ENCODE peak calls at places on chromosomes 6 and 20, in five cellular contexts. One of them, this sample, is unnamed.

GRCh38 chr6:112216699-112217551 is 37.4 kb downstream of the LAMA4 start:
- DNase-seq in fibroblast of lung: peak; percentile 89
- DNase-seq in neural crest cell: no peak
- DNase-seq in uterus: no peak
- DNase-seq in heart left ventricle: no peak
- DNase-seq in this sample: no peak

GRCh38 chr6:157461000-157461915 is 80.3 kb downstream of the ZDHHC14 start:
- DNase-seq in fibroblast of lung: no peak
- DNase-seq in neural crest cell: no peak
- DNase-seq in uterus: no peak
- DNase-seq in heart left ventricle: no peak
- DNase-seq in this sample: no peak

GRCh38 chr6:3513416-3513815 is 56.6 kb upstream of the SLC22A23 start:
- DNase-seq in fibroblast of lung: no peak
- DNase-seq in neural crest cell: no peak
- DNase-seq in uterus: no peak
- DNase-seq in heart left ventricle: no peak
- DNase-seq in this sample: no peak

GRCh38 chr6:160134779-160135547 is 13.3 kb downstream of the SLC22A1 start:
- DNase-seq in fibroblast of lung: no peak
- DNase-seq in neural crest cell: no peak
- DNase-seq in uterus: no peak
- DNase-seq in heart left ventricle: no peak
- DNase-seq in this sample: no peak

GRCh38 chr6:41072836-41073202 is at the start of gene NFYA:
- DNase-seq in fibroblast of lung: peak; percentile 100
- DNase-seq in neural crest cell: no peak
- DNase-seq in uterus: no peak
- DNase-seq in heart left ventricle: no peak
- DNase-seq in this sample: no peak

GRCh38 chr20:14337400-14338171 is at the start of gene FLRT3:
- DNase-seq in fibroblast of lung: peak; percentile 97
- DNase-seq in neural crest cell: peak; percentile 71
- DNase-seq in uterus: peak; percentile 86
- DNase-seq in heart left ventricle: peak; percentile 66
- DNase-seq in this sample: peak; percentile 67

GRCh38 chr20:10249048-10249770 is 30.6 kb downstream of the SNAP25 start:
- DNase-seq in fibroblast of lung: no peak
- DNase-seq in neural crest cell: no peak
- DNase-seq in uterus: no peak
- DNase-seq in heart left ventricle: no peak
- DNase-seq in this sample: no peak

GRCh38 chr20:22576273-22576672 is 8.1 kb downstream of the FOXA2 start:
- DNase-seq in fibroblast of lung: no peak
- DNase-seq in neural crest cell: no peak
- DNase-seq in uterus: no peak
- DNase-seq in heart left ventricle: no peak
- DNase-seq in this sample: no peak

GRCh38 chr6:25311251-25311910 is 32.2 kb downstream of the CARMIL1 start:
- DNase-seq in fibroblast of lung: peak; percentile 54
- DNase-seq in neural crest cell: no peak
- DNase-seq in uterus: no peak
- DNase-seq in heart left ventricle: no peak
- DNase-seq in this sample: no peak

GRCh38 chr6:114342086-114342825 is 567 bp downstream of the HS3ST5 start:
- DNase-seq in fibroblast of lung: no peak
- DNase-seq in neural crest cell: peak; percentile 6
- DNase-seq in uterus: no peak
- DNase-seq in heart left ventricle: no peak
- DNase-seq in this sample: peak; percentile 15

GRCh38 chr6:143843689-143844405 is 709 bp downstream of the LTV1 start:
- DNase-seq in fibroblast of lung: peak; percentile 8
- DNase-seq in neural crest cell: no peak
- DNase-seq in uterus: no peak
- DNase-seq in heart left ventricle: no peak
- DNase-seq in this sample: no peak

GRCh38 chr20:48340915-48341314 is 486.9 kb downstream of the PREX1 start:
- DNase-seq in fibroblast of lung: no peak
- DNase-seq in neural crest cell: no peak
- DNase-seq in uterus: no peak
- DNase-seq in heart left ventricle: no peak
- DNase-seq in this sample: no peak

GRCh38 chr6:158706369-158706982 is 56.6 kb downstream of the SYTL3 start:
- DNase-seq in fibroblast of lung: peak; percentile 64
- DNase-seq in neural crest cell: peak; percentile 39
- DNase-seq in uterus: peak; percentile 74
- DNase-seq in heart left ventricle: peak; percentile 78
- DNase-seq in this sample: no peak

GRCh38 chr6:119575721-119576120 is 226.2 kb upstream of the MAN1A1 start:
- DNase-seq in fibroblast of lung: peak; percentile 9
- DNase-seq in neural crest cell: no peak
- DNase-seq in uterus: no peak
- DNase-seq in heart left ventricle: no peak
- DNase-seq in this sample: no peak

GRCh38 chr6:90890681-90891337 is 303.9 kb upstream of the MAP3K7 start:
- DNase-seq in fibroblast of lung: no peak
- DNase-seq in neural crest cell: no peak
- DNase-seq in uterus: no peak
- DNase-seq in heart left ventricle: no peak
- DNase-seq in this sample: no peak

GRCh38 chr6:90893385-90893784 is 306.5 kb upstream of the MAP3K7 start:
- DNase-seq in fibroblast of lung: no peak
- DNase-seq in neural crest cell: no peak
- DNase-seq in uterus: no peak
- DNase-seq in heart left ventricle: no peak
- DNase-seq in this sample: no peak

GRCh38 chr6:90891338-90891715 is 304.5 kb upstream of the MAP3K7 start:
- DNase-seq in fibroblast of lung: no peak
- DNase-seq in neural crest cell: no peak
- DNase-seq in uterus: no peak
- DNase-seq in heart left ventricle: no peak
- DNase-seq in this sample: no peak

GRCh38 chr6:90894285-90895144 is 307.6 kb upstream of the MAP3K7 start:
- DNase-seq in fibroblast of lung: no peak
- DNase-seq in neural crest cell: no peak
- DNase-seq in uterus: no peak
- DNase-seq in heart left ventricle: no peak
- DNase-seq in this sample: no peak

DNA sequence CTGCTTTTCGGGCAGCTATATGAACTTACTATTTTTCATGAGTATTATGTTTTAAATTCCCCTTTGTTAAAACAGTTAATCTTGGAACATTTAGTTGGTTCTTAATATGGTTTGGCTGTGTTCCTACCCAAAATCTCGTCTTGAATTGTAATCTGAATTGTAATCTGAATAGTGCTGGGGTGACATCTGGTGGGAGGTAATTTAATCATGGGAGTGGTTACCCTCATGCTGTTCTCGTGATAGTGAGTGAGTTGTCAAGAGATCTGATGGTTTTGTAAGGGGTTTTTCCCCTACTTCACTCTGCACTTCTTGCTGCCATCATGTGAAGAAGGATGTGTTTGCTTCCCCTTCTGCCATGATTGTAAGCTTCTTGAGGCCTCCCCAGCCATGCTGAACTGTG is 305.4 kb upstream of the MAP3K7 start:
- DNase-seq in fibroblast of lung: no peak
- DNase-seq in neural crest cell: no peak
- DNase-seq in uterus: no peak
- DNase-seq in heart left ventricle: no peak
- DNase-seq in this sample: no peak
- TF ChIP-seq CTCF in fibroblast of lung: no peak
- TF ChIP-seq CTCF in neural crest cell: no peak
- TF ChIP-seq CTCF in uterus: no peak
- TF ChIP-seq CTCF in heart left ventricle: peak; percentile 6
- TF ChIP-seq CTCF in this sample: no peak

GRCh38 chr6:32829495-32829894 is 9.0 kb downstream of the TAP2 start:
- DNase-seq in fibroblast of lung: no peak
- DNase-seq in neural crest cell: no peak
- DNase-seq in uterus: no peak
- DNase-seq in heart left ventricle: no peak
- DNase-seq in this sample: no peak

GRCh38 chr6:32826996-32827395 is 10.2 kb upstream of the HLA-DOB start:
- DNase-seq in fibroblast of lung: no peak
- DNase-seq in neural crest cell: no peak
- DNase-seq in uterus: no peak
- DNase-seq in heart left ventricle: no peak
- DNase-seq in this sample: no peak

GRCh38 chr6:32830936-32831335 is 7.6 kb downstream of the TAP2 start:
- DNase-seq in fibroblast of lung: no peak
- DNase-seq in neural crest cell: no peak
- DNase-seq in uterus: no peak
- DNase-seq in heart left ventricle: no peak
- DNase-seq in this sample: no peak

GRCh38 chr6:32830017-32830416 is 8.5 kb downstream of the TAP2 start:
- DNase-seq in fibroblast of lung: no peak
- DNase-seq in neural crest cell: no peak
- DNase-seq in uterus: no peak
- DNase-seq in heart left ventricle: no peak
- DNase-seq in this sample: no peak

GRCh38 chr6:32825966-32826365 is 9.2 kb upstream of the HLA-DOB start:
- DNase-seq in fibroblast of lung: peak; percentile 68
- DNase-seq in neural crest cell: no peak
- DNase-seq in uterus: no peak
- DNase-seq in heart left ventricle: no peak
- DNase-seq in this sample: no peak
- TF ChIP-seq CTCF in fibroblast of lung: no peak
- TF ChIP-seq CTCF in neural crest cell: peak; percentile 45
- TF ChIP-seq CTCF in uterus: peak; percentile 42
- TF ChIP-seq CTCF in heart left ventricle: peak; percentile 51
- TF ChIP-seq CTCF in this sample: peak; percentile 33

GRCh38 chr20:57473246-57474042 is 51.5 kb downstream of the CTCFL start:
- DNase-seq in fibroblast of lung: no peak
- DNase-seq in neural crest cell: no peak
- DNase-seq in uterus: no peak
- DNase-seq in heart left ventricle: no peak
- DNase-seq in this sample: no peak
- TF ChIP-seq CTCF in fibroblast of lung: no peak
- TF ChIP-seq CTCF in neural crest cell: no peak
- TF ChIP-seq CTCF in uterus: no peak
- TF ChIP-seq CTCF in heart left ventricle: no peak
- TF ChIP-seq CTCF in this sample: no peak

DNA sequence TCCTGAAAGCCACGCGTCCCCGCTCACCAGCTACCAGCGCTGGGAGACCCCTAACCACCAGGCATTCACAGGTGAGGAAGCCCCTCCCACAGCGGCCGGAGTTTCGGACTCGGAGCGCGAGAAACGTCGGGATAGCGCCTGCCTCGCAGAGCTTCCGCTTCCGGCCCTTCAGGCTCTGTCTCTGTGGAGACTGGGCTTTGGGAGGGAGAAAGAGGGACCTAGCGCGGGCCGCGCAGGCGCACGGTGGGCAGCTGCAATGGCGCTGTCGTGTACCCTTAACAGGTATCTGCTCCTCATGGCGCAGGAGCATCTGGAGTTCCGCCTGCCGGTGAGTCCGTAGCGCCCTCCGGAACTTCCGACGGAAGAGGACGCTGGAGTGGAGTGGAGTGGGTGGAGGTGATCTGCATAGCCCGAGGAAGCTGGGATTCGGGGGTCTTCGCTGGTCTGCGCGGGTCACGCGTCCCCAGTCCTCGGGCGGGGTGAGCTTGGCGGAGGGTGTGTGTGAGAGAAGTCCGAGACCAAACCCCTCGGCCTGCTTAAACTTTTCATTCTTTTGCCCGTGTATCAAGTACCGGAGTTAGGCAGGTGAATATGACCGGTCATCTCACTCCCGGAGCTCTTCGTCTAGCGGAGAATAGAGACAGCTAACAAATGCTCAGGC is at the start of gene TRMT11:
- DNase-seq in fibroblast of lung: peak; percentile 84
- DNase-seq in neural crest cell: peak; percentile 78
- DNase-seq in uterus: peak; percentile 86
- DNase-seq in heart left ventricle: peak; percentile 91
- DNase-seq in this sample: peak; percentile 87
- TF ChIP-seq CTCF in fibroblast of lung: peak; percentile 5
- TF ChIP-seq CTCF in neural crest cell: peak; percentile 33
- TF ChIP-seq CTCF in uterus: peak; percentile 18
- TF ChIP-seq CTCF in heart left ventricle: no peak
- TF ChIP-seq CTCF in this sample: peak; percentile 24

GRCh38 chr6:117498159-117498558 is 15.7 kb downstream of the DCBLD1 start:
- DNase-seq in fibroblast of lung: peak; percentile 79
- DNase-seq in neural crest cell: no peak
- DNase-seq in uterus: no peak
- DNase-seq in heart left ventricle: no peak
- DNase-seq in this sample: no peak
- TF ChIP-seq CTCF in fibroblast of lung: no peak
- TF ChIP-seq CTCF in neural crest cell: no peak
- TF ChIP-seq CTCF in uterus: no peak
- TF ChIP-seq CTCF in heart left ventricle: no peak
- TF ChIP-seq CTCF in this sample: no peak

DNA sequence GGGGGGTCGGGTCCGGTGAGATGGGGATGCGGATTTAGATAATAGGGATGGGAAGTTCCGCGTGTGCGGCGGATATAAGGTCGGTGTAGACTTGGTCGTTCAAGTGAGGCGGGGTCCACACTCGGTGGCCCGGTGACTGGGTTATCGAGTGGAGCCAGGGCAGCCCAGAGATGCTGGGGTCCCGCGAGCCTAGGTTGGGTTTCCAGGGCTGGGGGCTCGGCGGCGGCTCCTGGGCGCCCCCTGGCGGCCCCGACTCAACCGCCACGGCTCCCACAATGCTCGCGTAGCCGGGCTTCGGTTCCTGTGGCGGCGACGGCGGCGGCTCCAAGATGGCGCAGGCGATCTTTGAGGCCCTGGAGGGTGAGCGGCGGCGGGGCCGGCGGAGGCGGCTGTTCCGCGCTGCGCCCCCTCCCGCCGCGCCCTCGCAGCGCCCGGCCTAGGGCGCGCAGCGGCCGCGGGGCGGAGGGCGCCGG is at the start of gene ZNF341:
- DNase-seq in fibroblast of lung: no peak
- DNase-seq in neural crest cell: peak; percentile 97
- DNase-seq in uterus: peak; percentile 87
- DNase-seq in heart left ventricle: peak; percentile 92
- DNase-seq in this sample: peak; percentile 96
- TF ChIP-seq CTCF in fibroblast of lung: peak; percentile 66
- TF ChIP-seq CTCF in neural crest cell: peak; percentile 100
- TF ChIP-seq CTCF in uterus: peak; percentile 90
- TF ChIP-seq CTCF in heart left ventricle: peak; percentile 94
- TF ChIP-seq CTCF in this sample: peak; percentile 99

DNA sequence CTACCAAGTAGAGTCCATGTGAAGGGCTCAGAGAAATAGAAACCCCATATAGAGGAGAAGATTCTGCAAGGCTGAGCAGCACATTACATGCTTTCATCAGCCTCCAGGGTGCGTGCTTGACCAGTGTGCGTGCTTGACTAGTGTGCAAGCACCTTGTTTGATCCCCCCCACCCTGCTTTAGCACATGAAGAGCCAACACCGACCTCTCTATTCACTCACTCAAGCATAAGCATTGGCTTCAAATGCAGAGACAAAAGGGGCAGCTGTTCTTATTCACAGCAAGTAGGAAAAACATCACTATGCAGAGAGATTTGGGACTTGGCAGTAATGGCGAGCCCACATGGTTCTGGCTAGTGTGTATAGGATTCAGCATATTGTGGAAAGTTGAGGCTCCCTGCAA is 278.7 kb upstream of the RNF217 start:
- DNase-seq in fibroblast of lung: no peak
- DNase-seq in neural crest cell: no peak
- DNase-seq in uterus: no peak
- DNase-seq in heart left ventricle: no peak
- DNase-seq in this sample: no peak
- TF ChIP-seq CTCF in fibroblast of lung: no peak
- TF ChIP-seq CTCF in neural crest cell: no peak
- TF ChIP-seq CTCF in uterus: no peak
- TF ChIP-seq CTCF in heart left ventricle: no peak
- TF ChIP-seq CTCF in this sample: no peak